ENCODE peak calls at places on chromosomes 2 and 18, in four cellular contexts. One of them, this sample, is unnamed.

GRCh38 chr2:28664120-28664842 is 87.3 kb upstream of the PPP1CB start:
- DNase-seq in SW480: no peak
- DNase-seq in hippocampal formation: no peak
- DNase-seq in HTR-8/SVneo: no peak
- DNase-seq in this sample: no peak

GRCh38 chr2:146392191-146392590 is 1452.6 kb upstream of the ACVR2A start:
- DNase-seq in SW480: no peak
- DNase-seq in HTR-8/SVneo: no peak
- DNase-seq in hippocampal formation: no peak
- DNase-seq in this sample: no peak

GRCh38 chr18:58496937-58497336 is 132.0 kb downstream of the ALPK2 start:
- DNase-seq in SW480: peak
- DNase-seq in HTR-8/SVneo: peak
- DNase-seq in hippocampal formation: no peak
- DNase-seq in this sample: no peak

GRCh38 chr2:6423944-6424343 is 441.8 kb downstream of the CMPK2 start:
- DNase-seq in SW480: no peak
- DNase-seq in hippocampal formation: no peak
- DNase-seq in HTR-8/SVneo: no peak
- DNase-seq in this sample: no peak

GRCh38 chr2:180979086-180979934 is 1.1 kb upstream of the UBE2E3 start:
- DNase-seq in hippocampal formation: no peak
- DNase-seq in HTR-8/SVneo: peak
- DNase-seq in SW480: peak
- DNase-seq in this sample: no peak

GRCh38 chr2:186426153-186427016 is 59.7 kb upstream of the ZC3H15 start:
- DNase-seq in hippocampal formation: no peak
- DNase-seq in SW480: peak
- DNase-seq in HTR-8/SVneo: no peak
- DNase-seq in this sample: no peak

GRCh38 chr2:78979380-78980238 is 45.9 kb upstream of the REG3G start:
- DNase-seq in hippocampal formation: peak
- DNase-seq in SW480: peak
- DNase-seq in HTR-8/SVneo: no peak
- DNase-seq in this sample: no peak

GRCh38 chr2:7899923-7900322 is 781.9 kb upstream of the ID2 start:
- DNase-seq in HTR-8/SVneo: no peak
- DNase-seq in SW480: no peak
- DNase-seq in hippocampal formation: no peak
- DNase-seq in this sample: no peak

GRCh38 chr18:10444314-10445006 is 10.0 kb upstream of the APCDD1 start:
- DNase-seq in SW480: peak
- DNase-seq in hippocampal formation: no peak
- DNase-seq in HTR-8/SVneo: no peak
- DNase-seq in this sample: no peak

GRCh38 chr18:63762518-63762917 is 12.7 kb upstream of the SERPINB7 start:
- DNase-seq in HTR-8/SVneo: peak
- DNase-seq in SW480: no peak
- DNase-seq in hippocampal formation: no peak
- DNase-seq in this sample: no peak

GRCh38 chr2:24874025-24874424 is 46.0 kb downstream of the ADCY3 start:
- DNase-seq in SW480: no peak
- DNase-seq in HTR-8/SVneo: no peak
- DNase-seq in hippocampal formation: no peak
- DNase-seq in this sample: no peak

GRCh38 chr2:9053534-9053931 is 50.0 kb upstream of the MBOAT2 start:
- DNase-seq in SW480: no peak
- DNase-seq in hippocampal formation: no peak
- DNase-seq in HTR-8/SVneo: no peak
- DNase-seq in this sample: no peak

GRCh38 chr18:24395049-24395780 is 2.4 kb downstream of the OSBPL1A start:
- DNase-seq in SW480: no peak
- DNase-seq in HTR-8/SVneo: no peak
- DNase-seq in hippocampal formation: no peak
- DNase-seq in this sample: no peak

GRCh38 chr18:79371536-79372210 is 24.1 kb upstream of the NFATC1 start:
- DNase-seq in HTR-8/SVneo: no peak
- DNase-seq in SW480: no peak
- DNase-seq in hippocampal formation: no peak
- DNase-seq in this sample: no peak

GRCh38 chr2:112541315-112542122 is 746 bp upstream of the POLR1B start:
- DNase-seq in HTR-8/SVneo: peak
- DNase-seq in SW480: peak
- DNase-seq in hippocampal formation: no peak
- DNase-seq in this sample: peak

GRCh38 chr2:171227066-171227782 is 66.5 kb upstream of the TLK1 start:
- DNase-seq in SW480: no peak
- DNase-seq in hippocampal formation: no peak
- DNase-seq in HTR-8/SVneo: no peak
- DNase-seq in this sample: no peak